ENCODE peak calls at places on chromosome 13, in four cellular contexts. I, D, L and Y are unnamed samples.

GRCh38 chr13:29497137-29497654 is 98.3 kb downstream of the SLC7A1 start:
- DNase-seq in D (no peak), L (peak; percentile 74), I (peak; percentile 29), Y (peak; percentile 23)

GRCh38 chr13:84574851-84575250 is 692.6 kb upstream of the SLITRK1 start:
- DNase-seq in L (peak; percentile 24), I (no peak), D (no peak), Y (peak; percentile 74)

GRCh38 chr13:59208405-59209195 is 955.1 kb downstream of the DIAPH3 start:
- DNase-seq in I (no peak), L (no peak), D (no peak), Y (no peak)

GRCh38 chr13:20125129-20125782 is 35.6 kb downstream of the GJA3 start:
- DNase-seq in I (no peak), D (no peak), L (peak; percentile 76), Y (peak; percentile 24)

GRCh38 chr13:92187378-92187989 is 789.1 kb downstream of the GPC5 start:
- DNase-seq in D (no peak), L (peak; percentile 62), I (peak; percentile 18), Y (peak; percentile 50)

GRCh38 chr13:61110804-61111203 is 304.8 kb downstream of the PCDH20 start:
- DNase-seq in I (no peak), D (no peak), L (no peak), Y (no peak)

GRCh38 chr13:40167327-40167726 is 499.1 kb downstream of the FOXO1 start:
- DNase-seq in I (no peak), D (no peak), L (no peak), Y (no peak)

GRCh38 chr13:101640797-101641400 is 188.4 kb downstream of the ITGBL1 start:
- DNase-seq in D (no peak), L (peak; percentile 74), I (no peak), Y (peak; percentile 22)

GRCh38 chr13:42532561-42533335 is 41.2 kb upstream of the TNFSF11 start:
- DNase-seq in I (no peak), L (peak; percentile 33), D (no peak), Y (no peak)

GRCh38 chr13:74461011-74461410 is 326.8 kb upstream of the KLF12 start:
- DNase-seq in I (no peak), L (no peak), D (no peak), Y (no peak)

GRCh38 chr13:109725297-109725696 is 61.1 kb downstream of the IRS2 start:
- DNase-seq in D (no peak), I (no peak), L (no peak), Y (no peak)

GRCh38 chr13:78595819-78596700 is 7.3 kb downstream of the POU4F1 start:
- DNase-seq in I (no peak), L (peak; percentile 10), D (no peak), Y (no peak)

GRCh38 chr13:36758345-36758744 is 60.7 kb upstream of the RFXAP start:
- DNase-seq in L (no peak), I (peak; percentile 46), D (no peak), Y (no peak)

GRCh38 chr13:39105110-39105509 is 66.9 kb downstream of the NHLRC3 start:
- DNase-seq in D (no peak), I (no peak), L (peak; percentile 7), Y (peak; percentile 1)

GRCh38 chr13:70568571-70568970 is 460.3 kb upstream of the KLHL1 start:
- DNase-seq in L (peak; percentile 66), I (no peak), D (no peak), Y (peak; percentile 77)

GRCh38 chr13:33340631-33341030 is 55.1 kb upstream of the STARD13 start:
- DNase-seq in L (peak; percentile 58), I (no peak), D (no peak), Y (peak; percentile 87)

GRCh38 chr13:49935171-49936084 is 712 bp downstream of the SPRYD7 start:
- DNase-seq in I (no peak), L (peak; percentile 51), D (peak; percentile 71), Y (peak; percentile 76)

GRCh38 chr13:66795636-66796035 is 434.5 kb downstream of the PCDH9 start:
- DNase-seq in L (no peak), D (no peak), I (no peak), Y (no peak)

GRCh38 chr13:98451676-98452105 is 125.2 kb downstream of the STK24 start:
- DNase-seq in D (peak; percentile 95), L (peak; percentile 52), I (no peak), Y (peak; percentile 54)

GRCh38 chr13:40564342-40564997 is 102.0 kb downstream of the FOXO1 start:
- DNase-seq in L (no peak), D (no peak), I (no peak), Y (no peak)

GRCh38 chr13:37747071-37747612 is 122.4 kb downstream of the TRPC4 start:
- DNase-seq in D (no peak), L (peak; percentile 91), I (no peak), Y (peak; percentile 80)

GRCh38 chr13:77457989-77458388 is 77.5 kb upstream of the SCEL start:
- DNase-seq in L (no peak), D (no peak), I (no peak), Y (no peak)

GRCh38 chr13:29886446-29886845 is 36.0 kb upstream of the UBL3 start:
- DNase-seq in I (no peak), D (no peak), L (no peak), Y (no peak)

GRCh38 chr13:100694722-100695644 is 20.4 kb upstream of the TMTC4 start:
- DNase-seq in D (no peak), L (peak; percentile 46), I (peak; percentile 42), Y (peak; percentile 48)

GRCh38 chr13:101417043-101417406 is 717 bp upstream of the NALCN start:
- DNase-seq in D (no peak), L (peak; percentile 52), I (no peak), Y (peak; percentile 55)

GRCh38 chr13:98542568-98543379 is 34.1 kb downstream of the STK24 start:
- DNase-seq in L (no peak), D (peak; percentile 64), I (no peak), Y (no peak)

GRCh38 chr13:47603365-47603764 is 397.7 kb downstream of the SUCLA2 start:
- DNase-seq in D (no peak), L (no peak), I (no peak), Y (no peak)

GRCh38 chr13:55439450-55439849 is 1701.3 kb upstream of the PRR20A start:
- DNase-seq in L (no peak), D (no peak), I (no peak), Y (no peak)

GRCh38 chr13:83286737-83287136 is 595.5 kb downstream of the SLITRK1 start:
- DNase-seq in D (no peak), L (peak; percentile 46), I (no peak), Y (no peak)

GRCh38 chr13:48580185-48580803 is 47.4 kb upstream of the RCBTB2 start:
- DNase-seq in L (peak; percentile 71), D (peak; percentile 79), I (peak; percentile 76), Y (peak; percentile 89)

GRCh38 chr13:78325585-78325984 is 277.8 kb downstream of the POU4F1 start:
- DNase-seq in I (no peak), D (no peak), L (no peak), Y (no peak)

GRCh38 chr13:35747594-35747993 is 271.1 kb upstream of the MAB21L1 start:
- DNase-seq in I (no peak), L (no peak), D (no peak), Y (no peak)

GRCh38 chr13:99314640-99315176 is 7.5 kb upstream of the GPR183 start:
- DNase-seq in I (no peak), L (no peak), D (no peak), Y (no peak)

GRCh38 chr13:26132756-26133155 is 80.9 kb upstream of the SHISA2 start:
- DNase-seq in L (peak; percentile 6), I (no peak), D (no peak), Y (peak; percentile 61)

GRCh38 chr13:95626768-95627167 is 17.7 kb downstream of the DZIP1 start:
- DNase-seq in D (no peak), L (no peak), I (no peak), Y (no peak)

GRCh38 chr13:110301083-110301482 is 5.9 kb downstream of the COL4A1 start:
- DNase-seq in I (no peak), L (no peak), D (no peak), Y (no peak)

GRCh38 chr13:50133277-50133953 is 118.2 kb downstream of the KCNRG start:
- DNase-seq in L (no peak), I (no peak), D (no peak), Y (no peak)

GRCh38 chr13:27825153-27825552 is 32.9 kb downstream of the GSX1 start:
- DNase-seq in L (no peak), I (no peak), D (no peak), Y (no peak)

GRCh38 chr13:79776538-79776937 is 295.6 kb downstream of the NDFIP2 start:
- DNase-seq in I (no peak), D (no peak), L (peak; percentile 59), Y (peak; percentile 60)

GRCh38 chr13:107866666-107867623 is 348.4 kb downstream of the LIG4 start:
- DNase-seq in L (peak; percentile 60), I (peak; percentile 29), D (no peak), Y (peak; percentile 87)
- H3K27me3 ChIP-seq in L (peaks cover 2% of the 10 kb centered on the region), I (no peaks in the 10 kb centered on the region), D (peaks cover 50% of the 10 kb centered on the region), Y (peaks cover 34% of the 10 kb centered on the region)

GRCh38 chr13:103542648-103543047 is 476.4 kb upstream of the SLC10A2 start:
- DNase-seq in L (no peak), D (no peak), I (no peak), Y (no peak)

GRCh38 chr13:103539265-103539664 is 473.0 kb upstream of the SLC10A2 start:
- DNase-seq in L (no peak), I (no peak), D (no peak), Y (no peak)

GRCh38 chr13:103539721-103540120 is 473.5 kb upstream of the SLC10A2 start:
- DNase-seq in L (no peak), D (no peak), I (no peak), Y (no peak)

GRCh38 chr13:103537616-103538015 is 471.4 kb upstream of the SLC10A2 start:
- DNase-seq in L (no peak), I (no peak), D (no peak), Y (no peak)

GRCh38 chr13:103540394-103540793 is 474.2 kb upstream of the SLC10A2 start:
- DNase-seq in L (no peak), I (no peak), D (no peak), Y (no peak)
- H3K27me3 ChIP-seq in L (no peaks in the 10 kb centered on the region), I (no peaks in the 10 kb centered on the region), D (no peaks in the 10 kb centered on the region), Y (no peaks in the 10 kb centered on the region)

GRCh38 chr13:71861769-71862168 is 5.2 kb downstream of the DACH1 start:
- DNase-seq in L (no peak), I (no peak), D (no peak), Y (no peak)
- H3K27me3 ChIP-seq in L (no peaks in the 10 kb centered on the region), I (no peaks in the 10 kb centered on the region), D (peaks cover 28% of the 10 kb centered on the region), Y (peaks cover 31% of the 10 kb centered on the region)

DNA sequence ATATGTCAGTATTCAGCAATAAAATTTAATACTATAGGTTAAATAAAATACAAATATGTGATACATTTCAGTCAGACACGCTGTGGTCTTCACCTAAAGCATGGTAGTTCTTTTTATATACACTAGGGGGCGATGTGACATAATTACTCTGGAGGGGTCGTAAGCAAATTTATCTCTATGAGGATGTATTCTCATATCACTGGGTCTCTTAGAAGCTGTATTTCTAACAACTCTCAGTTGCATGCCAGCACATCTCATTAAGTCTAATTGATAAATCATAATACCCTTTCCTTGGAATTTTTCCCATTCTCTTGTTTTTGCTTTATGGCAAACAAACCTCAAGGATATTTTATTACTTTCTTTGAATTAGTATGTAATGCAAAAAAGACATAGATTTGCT is 3.9 kb upstream of the PCDH17 start:
- DNase-seq in L (peak; percentile 59), D (no peak), I (no peak), Y (peak; percentile 35)
- H3K27me3 ChIP-seq in L (peaks cover 5% of the 10 kb centered on the region), D (peaks cover 56% of the 10 kb centered on the region), I (peaks cover 10% of the 10 kb centered on the region), Y (peaks cover 48% of the 10 kb centered on the region)

GRCh38 chr13:65606622-65607021 is 1623.5 kb downstream of the PCDH9 start:
- DNase-seq in D (no peak), I (no peak), L (peak; percentile 86), Y (peak; percentile 40)

GRCh38 chr13:65603160-65603559 is 1627.0 kb downstream of the PCDH9 start:
- DNase-seq in L (no peak), D (no peak), I (no peak), Y (peak; percentile 28)

GRCh38 chr13:65600702-65601101 is 1629.4 kb downstream of the PCDH9 start:
- DNase-seq in D (no peak), I (no peak), L (peak; percentile 81), Y (peak; percentile 60)

GRCh38 chr13:65605386-65605785 is 1624.8 kb downstream of the PCDH9 start:
- DNase-seq in D (no peak), I (no peak), L (peak; percentile 47), Y (peak; percentile 75)
- H3K27me3 ChIP-seq in D (no peaks in the 10 kb centered on the region), I (no peaks in the 10 kb centered on the region), L (no peaks in the 10 kb centered on the region), Y (no peaks in the 10 kb centered on the region)